ENCODE peak calls at places on chromosome 15, in eight cellular contexts. I is fibroblast of mammary gland; C is Ammon's horn; T is DMS153; G is occipital lobe; L is iris pigment epithelial cell; E is effector CD4-positive, alpha-beta T cell; X is GM18507. S is an unnamed sample.

GRCh38 chr15:70892002-70892911 is at the start of the genes LRRC49 and THAP10:
- DNase-seq in I (peak), C (peak), T (peak), G (peak), L (peak), E (no peak), X (peak), S (peak)

GRCh38 chr15:70387086-70387485 is 289.4 kb upstream of the TLE3 start:
- DNase-seq in I (no peak), C (no peak), T (no peak), G (no peak), L (no peak), E (no peak), X (no peak), S (no peak)

GRCh38 chr15:31221936-31222515 is 104.6 kb upstream of the KLF13 start:
- DNase-seq in I (no peak), C (no peak), T (peak), G (no peak), L (no peak), E (no peak), X (no peak), S (no peak)

GRCh38 chr15:71109130-71109529 is 6.1 kb upstream of the THSD4 start:
- DNase-seq in I (peak), C (peak), T (no peak), G (no peak), L (peak), E (no peak), X (no peak), S (peak)

GRCh38 chr15:45884289-45884688 is 249.5 kb downstream of the SQOR start:
- DNase-seq in I (no peak), C (no peak), T (no peak), G (no peak), L (no peak), E (no peak), X (no peak), S (no peak)

GRCh38 chr15:98144388-98144787 is 183.9 kb downstream of the ARRDC4 start:
- DNase-seq in I (no peak), C (no peak), T (no peak), G (no peak), L (no peak), E (no peak), X (no peak), S (no peak)

GRCh38 chr15:89982315-89983055 is 18.6 kb upstream of the ZNF710 start:
- DNase-seq in I (no peak), C (no peak), T (no peak), G (no peak), L (no peak), E (no peak), X (no peak), S (no peak)

GRCh38 chr15:100042558-100042957 is 299.2 kb downstream of the ADAMTS17 start:
- DNase-seq in I (peak), C (no peak), T (no peak), G (no peak), L (peak), E (no peak), X (no peak), S (no peak)

GRCh38 chr15:63186065-63186464 is 3.3 kb upstream of the RAB8B start:
- DNase-seq in I (peak), C (no peak), T (no peak), G (no peak), L (peak), E (no peak), X (no peak), S (peak)

GRCh38 chr15:71433402-71433801 is 318.1 kb downstream of the THSD4 start:
- DNase-seq in I (no peak), C (no peak), T (no peak), G (no peak), L (no peak), E (no peak), X (no peak), S (no peak)

GRCh38 chr15:72859023-72859756 is 75.6 kb upstream of the ADPGK start:
- DNase-seq in I (no peak), C (peak), T (no peak), G (peak), L (no peak), E (no peak), X (no peak), S (no peak)

GRCh38 chr15:92724144-92724543 is 68.6 kb upstream of the FAM174B start:
- DNase-seq in I (no peak), C (no peak), T (no peak), G (no peak), L (no peak), E (no peak), X (no peak), S (no peak)

GRCh38 chr15:73632670-73633058 is 525 bp downstream of the NPTN start:
- DNase-seq in I (no peak), C (peak), T (no peak), G (no peak), L (no peak), E (peak), X (no peak), S (peak)

GRCh38 chr15:47674576-47675232 is 42.6 kb upstream of the SEMA6D start:
- DNase-seq in I (no peak), C (no peak), T (peak), G (no peak), L (no peak), E (no peak), X (no peak), S (no peak)

GRCh38 chr15:35549567-35549966 is 3.6 kb upstream of the DPH6 start:
- DNase-seq in I (no peak), C (no peak), T (no peak), G (no peak), L (no peak), E (no peak), X (no peak), S (no peak)

GRCh38 chr15:79378394-79379158 is 53.6 kb upstream of the MINAR1 start:
- DNase-seq in I (peak), C (no peak), T (no peak), G (no peak), L (no peak), E (no peak), X (no peak), S (no peak)

GRCh38 chr15:58249646-58250312 is 111.6 kb downstream of the AQP9 start:
- DNase-seq in I (no peak), C (no peak), T (no peak), G (no peak), L (no peak), E (no peak), X (no peak), S (no peak)

GRCh38 chr15:50777045-50777444 is 11.5 kb upstream of the SPPL2A start:
- DNase-seq in I (no peak), C (no peak), T (no peak), G (no peak), L (no peak), E (no peak), X (no peak), S (no peak)

GRCh38 chr15:90915808-90916440 is 12.8 kb downstream of the MAN2A2 start:
- DNase-seq in I (no peak), C (peak), T (no peak), G (no peak), L (peak), E (no peak), X (no peak), S (no peak)